ENCODE peak calls at places on chromosomes 2 and 18, in six cellular contexts. O is posterior vena cava, Q is H9, X is T-helper 2 cell, P is HT-29, V is fibroblast of mammary gland. K is an unnamed sample.

GRCh38 chr2:216031960-216032689 is 18.8 kb upstream of the MREG start:
- DNase-seq in Q (no peak), X (no peak), O (no peak), P (no peak), V (peak; percentile 87), K (no peak)

GRCh38 chr2:50650398-50650810 is 381.5 kb downstream of the NRXN1 start:
- DNase-seq in X (no peak), P (no peak), Q (no peak), O (no peak), V (no peak), K (no peak)

GRCh38 chr2:54497738-54498680 is 41.9 kb downstream of the SPTBN1 start:
- DNase-seq in O (no peak), V (peak; percentile 59), X (no peak), Q (peak; percentile 51), P (peak; percentile 30), K (no peak)

GRCh38 chr18:59900222-59901128 is 679 bp downstream of the PMAIP1 start:
- DNase-seq in O (no peak), V (peak; percentile 72), Q (peak; percentile 62), P (peak; percentile 59), X (peak; percentile 20), K (no peak)

GRCh38 chr2:177429688-177430325 is 37.2 kb downstream of the AGPS start:
- DNase-seq in P (no peak), O (no peak), X (no peak), Q (no peak), V (peak; percentile 94), K (no peak)

GRCh38 chr2:20596193-20596972 is 54.5 kb downstream of the HS1BP3 start:
- DNase-seq in X (no peak), Q (no peak), P (no peak), V (no peak), O (no peak), K (no peak)

GRCh38 chr2:138395565-138396306 is 105.8 kb upstream of the SPOPL start:
- DNase-seq in V (peak; percentile 90), P (no peak), X (no peak), Q (no peak), O (no peak), K (no peak)

GRCh38 chr2:85549826-85550225 is 10.9 kb downstream of the MAT2A start:
- DNase-seq in O (no peak), P (no peak), Q (no peak), V (peak; percentile 97), X (no peak), K (no peak)

GRCh38 chr2:128577141-128577930 is 258.7 kb upstream of the HS6ST1 start:
- DNase-seq in X (no peak), P (no peak), Q (no peak), O (no peak), V (no peak), K (no peak)

GRCh38 chr18:12694032-12694431 is 8.5 kb downstream of the CEP76 start:
- DNase-seq in Q (no peak), V (no peak), X (no peak), P (peak; percentile 91), O (no peak), K (no peak)

GRCh38 chr2:224369028-224369632 is 32.8 kb downstream of the FAM124B start:
- DNase-seq in V (peak; percentile 57), P (peak; percentile 60), O (no peak), Q (no peak), X (no peak), K (no peak)

GRCh38 chr18:361941-362913 is 94.4 kb upstream of the THOC1 start:
- DNase-seq in P (no peak), X (no peak), O (peak; percentile 88), Q (peak; percentile 31), V (peak; percentile 99), K (no peak)

GRCh38 chr2:216074380-216074779 is 7.2 kb downstream of the PECR start:
- DNase-seq in P (no peak), V (no peak), X (no peak), O (no peak), Q (no peak), K (no peak)

GRCh38 chr2:40528564-40528963 is 76.7 kb upstream of the SLC8A1 start:
- DNase-seq in P (no peak), O (no peak), V (no peak), Q (no peak), X (no peak), K (no peak)

GRCh38 chr2:96138146-96139145 is at the start of gene ASTL:
- DNase-seq in Q (peak; percentile 98), X (no peak), O (no peak), P (peak; percentile 92), V (peak; percentile 11), K (no peak)

GRCh38 chr18:58267493-58267892 is 223.5 kb downstream of the NEDD4L start:
- DNase-seq in O (no peak), P (no peak), X (no peak), V (peak; percentile 72), Q (no peak), K (no peak)

GRCh38 chr18:25672490-25672889 is 320.5 kb upstream of the ZNF521 start:
- DNase-seq in P (no peak), V (no peak), O (no peak), X (no peak), Q (peak; percentile 82), K (no peak)

GRCh38 chr18:59639821-59640220 is 57.4 kb downstream of the CCBE1 start:
- DNase-seq in X (no peak), O (no peak), P (no peak), Q (no peak), V (no peak), K (no peak)

GRCh38 chr2:80147690-80148089 is 156.9 kb downstream of the LRRTM1 start:
- DNase-seq in O (no peak), Q (no peak), X (no peak), P (no peak), V (no peak), K (no peak)

GRCh38 chr2:241153616-241154015 is 3.3 kb downstream of the PPP1R7 start:
- DNase-seq in Q (no peak), O (no peak), P (no peak), X (no peak), V (peak; percentile 77), K (no peak)

GRCh38 chr2:98242006-98242405 is 104.2 kb upstream of the CNGA3 start:
- DNase-seq in O (no peak), X (no peak), P (no peak), Q (no peak), V (no peak), K (peak; percentile 41)

GRCh38 chr18:23719634-23720201 is 30.5 kb downstream of the LAMA3 start:
- DNase-seq in X (no peak), Q (no peak), P (peak; percentile 47), O (no peak), V (peak; percentile 99), K (no peak)

GRCh38 chr2:26739514-26739913 is 24.6 kb upstream of the SLC35F6 start:
- DNase-seq in P (no peak), V (no peak), O (no peak), Q (no peak), X (no peak), K (no peak)

GRCh38 chr2:163717993-163718680 is 17.7 kb downstream of the FIGN start:
- DNase-seq in X (no peak), V (no peak), O (no peak), P (no peak), Q (no peak), K (no peak)

GRCh38 chr2:202158796-202159195 is 79.6 kb downstream of the SUMO1 start:
- DNase-seq in V (peak; percentile 36), P (peak; percentile 28), O (no peak), X (no peak), Q (no peak), K (no peak)

GRCh38 chr2:187890690-187891089 is 336.5 kb upstream of the TFPI start:
- DNase-seq in V (no peak), O (no peak), Q (no peak), X (no peak), P (peak; percentile 77), K (no peak)

GRCh38 chr18:33317640-33318039 is 122.9 kb downstream of the CCDC178 start:
- DNase-seq in O (no peak), V (no peak), P (no peak), X (no peak), Q (no peak), K (no peak)

GRCh38 chr2:63926800-63927199 is 85.1 kb downstream of the UGP2 start:
- DNase-seq in X (no peak), V (no peak), O (no peak), Q (peak; percentile 36), P (no peak), K (no peak)

GRCh38 chr2:56523815-56524214 is 340.0 kb downstream of the CCDC85A start:
- DNase-seq in X (no peak), P (no peak), V (no peak), Q (no peak), O (no peak), K (no peak)

GRCh38 chr2:201200345-201200744 is 17.4 kb downstream of the CASP10 start:
- DNase-seq in Q (no peak), O (no peak), V (no peak), P (no peak), X (no peak), K (no peak)

GRCh38 chr2:111627256-111627655 is 256.7 kb downstream of the ANAPC1 start:
- DNase-seq in X (no peak), O (no peak), Q (no peak), P (no peak), V (no peak), K (no peak)

GRCh38 chr18:5628512-5629255 is 84.9 kb upstream of the EPB41L3 start:
- DNase-seq in O (peak; percentile 88), Q (no peak), X (no peak), P (no peak), V (peak; percentile 43), K (peak; percentile 55)

GRCh38 chr2:96891591-96892333 is 21.9 kb upstream of the SEMA4C start:
- DNase-seq in V (no peak), P (no peak), Q (no peak), X (no peak), O (no peak), K (no peak)

GRCh38 chr18:23398401-23398800 is 54.7 kb upstream of the RIOK3 start:
- DNase-seq in Q (no peak), V (peak; percentile 33), P (no peak), O (no peak), X (no peak), K (no peak)

K was measured in frontal cortex.